ENCODE peak calls at places on chromosomes 7 and 10, in six cellular contexts. S, V, M, O, P and K are unnamed samples.

GRCh38 chr7:75969704-75970498 is 24.5 kb downstream of the TMEM120A start:
- DNase-seq in S (no peak), V (no peak), M (no peak), O (no peak), P (no peak), K (no peak)

GRCh38 chr10:69465457-69466157 is 14.3 kb downstream of the TSPAN15 start:
- DNase-seq in S (no peak), V (no peak), M (no peak), O (no peak), P (no peak), K (no peak)

GRCh38 chr7:778968-779451 is 51.9 kb upstream of the PRKAR1B start:
- DNase-seq in S (no peak), V (no peak), M (no peak), O (no peak), P (peak; percentile 34), K (no peak)

GRCh38 chr7:40231796-40232195 is 97.0 kb downstream of the SUGCT start:
- DNase-seq in S (no peak), V (no peak), M (no peak), O (no peak), P (no peak), K (no peak)

GRCh38 chr10:124972637-124973036 is 30.7 kb downstream of the ZRANB1 start:
- DNase-seq in S (no peak), V (no peak), M (no peak), O (no peak), P (no peak), K (no peak)

GRCh38 chr10:42980553-42981357 is 96.1 kb upstream of the RET start:
- DNase-seq in S (no peak), V (no peak), M (peak; percentile 60), O (peak; percentile 19), P (no peak), K (no peak)

GRCh38 chr7:69814421-69814962 is 216.2 kb downstream of the AUTS2 start:
- DNase-seq in S (no peak), V (no peak), M (no peak), O (no peak), P (peak; percentile 77), K (no peak)

GRCh38 chr10:60733826-60734225 is 44.5 kb upstream of the CDK1 start:
- DNase-seq in S (no peak), V (no peak), M (no peak), O (no peak), P (no peak), K (no peak)

GRCh38 chr10:93573051-93573909 is 6.8 kb downstream of the FFAR4 start:
- DNase-seq in S (no peak), V (no peak), M (no peak), O (no peak), P (peak; percentile 59), K (no peak)

GRCh38 chr7:539731-540411 is 20.2 kb upstream of the PDGFA start:
- DNase-seq in S (peak; percentile 82), V (no peak), M (no peak), O (peak; percentile 56), P (peak; percentile 26), K (no peak)

DNA sequence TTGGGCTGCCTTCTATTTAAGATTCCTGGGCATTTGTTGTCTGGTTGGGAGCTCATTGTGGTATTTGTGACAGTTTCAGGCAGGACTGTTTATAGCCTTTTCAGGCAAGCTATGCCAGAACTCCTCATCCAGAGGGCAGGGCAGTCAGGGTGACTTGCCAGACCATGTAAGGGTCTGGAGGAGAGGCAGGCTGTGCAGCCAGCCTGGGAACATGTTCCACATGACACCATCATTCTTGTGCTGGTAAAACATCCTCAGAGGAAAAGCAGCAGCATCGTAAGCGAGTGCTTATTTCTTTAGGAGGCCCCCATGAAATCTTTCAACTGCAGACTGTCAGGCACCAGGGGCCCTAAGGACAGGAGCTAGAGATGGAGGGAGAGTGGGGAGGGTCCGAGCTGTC is 44.0 kb upstream of the SORBS1 start:
- DNase-seq in S (no peak), V (peak; percentile 58), M (peak; percentile 88), O (no peak), P (peak; percentile 60), K (no peak)
- H3K27ac ChIP-seq in S (no peak overlapping the region), V (peak overlapping the region; percentile 79), M (peak overlapping the region; percentile 88), O (peak overlapping the region; percentile 88), P (peak overlapping the region; percentile 80), K (no peak overlapping the region)

DNA sequence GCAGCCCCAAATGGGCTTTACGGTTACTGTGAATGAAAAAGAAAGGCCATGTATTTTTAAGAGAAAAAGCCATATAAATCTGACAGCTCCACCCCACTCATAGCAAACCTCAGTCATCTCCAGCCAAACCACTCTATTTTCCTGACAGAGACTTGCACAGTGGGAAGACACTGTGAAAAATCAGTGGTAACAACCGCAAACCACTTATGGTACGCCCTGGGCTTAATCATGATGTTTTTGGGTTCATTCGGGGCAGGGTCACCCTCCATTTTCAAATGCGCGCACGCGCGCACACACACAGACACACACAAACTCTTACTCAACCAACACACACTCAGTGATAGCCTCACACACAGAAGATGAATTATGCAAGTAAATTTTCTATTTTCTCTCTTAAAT is 82.0 kb upstream of the HPS1 start:
- DNase-seq in S (no peak), V (no peak), M (no peak), O (no peak), P (no peak), K (no peak)
- H3K4me3 ChIP-seq in S (no peak overlapping the region), V (no peak overlapping the region), M (no peak overlapping the region), O (no peak overlapping the region), P (no peak overlapping the region), K (no peak overlapping the region)

GRCh38 chr10:97171001-97171400 is 14.8 kb downstream of the SLIT1 start:
- DNase-seq in S (no peak), V (no peak), M (no peak), O (no peak), P (no peak), K (no peak)
- H3K27ac ChIP-seq in S (no peak overlapping the region), V (no peak overlapping the region), M (no peak overlapping the region), O (no peak overlapping the region), P (no peak overlapping the region), K (no peak overlapping the region)

DNA sequence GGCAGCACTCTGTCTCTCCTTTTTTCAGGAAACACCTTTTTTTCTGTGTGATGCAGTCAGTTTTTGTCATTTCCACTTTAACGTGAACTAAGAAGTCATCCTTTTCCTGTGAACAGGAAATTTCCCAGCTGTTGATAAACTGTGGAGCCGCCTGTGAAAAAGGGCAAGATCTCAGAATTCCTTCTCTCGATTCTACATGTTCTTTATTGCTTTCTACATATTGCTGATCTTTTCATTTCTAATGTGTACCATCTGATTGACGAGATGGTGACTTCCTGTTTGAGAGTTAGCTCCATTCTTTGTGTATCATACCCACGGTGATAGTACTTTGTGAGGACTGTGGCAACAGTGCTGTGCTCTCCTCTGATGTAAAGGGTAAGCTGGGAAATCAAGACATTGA is 50.4 kb downstream of the ADD3 start:
- DNase-seq in S (no peak), V (no peak), M (no peak), O (no peak), P (no peak), K (no peak)
- H3K4me3 ChIP-seq in S (no peak overlapping the region), V (no peak overlapping the region), M (no peak overlapping the region), O (no peak overlapping the region), P (no peak overlapping the region), K (no peak overlapping the region)

GRCh38 chr7:104982308-104982755 is 31.7 kb upstream of the KMT2E start:
- DNase-seq in S (no peak), V (no peak), M (no peak), O (no peak), P (no peak), K (no peak)

GRCh38 chr7:104980969-104981670 is 32.9 kb upstream of the KMT2E start:
- DNase-seq in S (peak; percentile 54), V (no peak), M (no peak), O (no peak), P (no peak), K (peak; percentile 13)

GRCh38 chr7:104982773-104983619 is 31.0 kb upstream of the KMT2E start:
- DNase-seq in S (no peak), V (no peak), M (no peak), O (no peak), P (no peak), K (no peak)

GRCh38 chr7:104980440-104980839 is 33.6 kb upstream of the KMT2E start:
- DNase-seq in S (no peak), V (no peak), M (no peak), O (no peak), P (no peak), K (no peak)

GRCh38 chr7:104981671-104982036 is 32.4 kb upstream of the KMT2E start:
- DNase-seq in S (no peak), V (no peak), M (no peak), O (no peak), P (no peak), K (no peak)
- H3K27ac ChIP-seq in S (no peak overlapping the region), V (peak overlapping the region; percentile 96), M (peak overlapping the region; percentile 96), O (peak overlapping the region; percentile 80), P (no peak overlapping the region), K (no peak overlapping the region)

GRCh38 chr10:57102234-57102633 is 741.2 kb upstream of the ZWINT start:
- DNase-seq in S (no peak), V (no peak), M (no peak), O (no peak), P (no peak), K (peak; percentile 35)
- H3K4me3 ChIP-seq in S (no peak overlapping the region), V (no peak overlapping the region), M (no peak overlapping the region), O (no peak overlapping the region), P (no peak overlapping the region), K (no peak overlapping the region)

DNA sequence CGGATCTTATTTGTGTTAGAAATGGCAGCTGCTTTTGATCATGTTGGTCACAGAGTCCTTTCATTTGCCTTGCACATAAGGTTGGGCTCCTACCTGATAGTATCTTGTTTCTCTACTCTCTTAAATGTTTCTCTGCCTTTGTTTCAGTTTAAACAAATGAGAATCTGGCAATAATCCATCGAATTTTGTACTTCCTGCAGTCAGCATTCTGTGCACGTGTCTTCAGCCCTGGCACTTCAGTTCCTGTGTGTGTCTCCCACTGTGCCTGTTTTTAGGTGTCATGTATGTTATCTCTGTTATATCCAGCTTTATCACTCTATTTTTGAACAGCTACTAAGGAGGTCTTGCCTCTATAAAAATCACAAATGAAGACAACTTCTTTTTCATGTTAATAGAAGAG is 28.4 kb upstream of the PTER start:
- DNase-seq in S (no peak), V (no peak), M (no peak), O (no peak), P (no peak), K (no peak)
- H3K27ac ChIP-seq in S (no peak overlapping the region), V (no peak overlapping the region), M (no peak overlapping the region), O (no peak overlapping the region), P (no peak overlapping the region), K (no peak overlapping the region)

DNA sequence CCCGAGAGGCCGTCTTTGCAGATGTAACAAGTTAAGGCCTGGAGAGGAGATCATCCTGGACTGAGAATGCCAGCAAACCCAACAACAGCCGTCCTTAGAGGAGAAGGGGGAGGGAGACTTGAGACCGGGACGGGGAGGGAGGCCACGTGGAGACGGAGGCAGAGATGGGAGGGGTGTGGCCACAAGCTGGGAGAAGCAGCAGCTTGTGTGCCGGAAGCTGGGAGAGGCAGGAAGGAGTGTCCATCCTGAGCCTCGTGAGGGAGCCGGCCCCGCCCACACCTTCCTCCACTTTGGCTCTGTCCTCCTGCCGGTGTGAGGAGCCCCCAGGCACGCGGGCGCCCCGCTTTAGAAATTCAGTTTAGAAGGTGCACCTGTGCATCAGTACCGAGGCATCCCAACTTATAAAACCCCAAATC is 95.7 kb downstream of the DNAJB6 start:
- DNase-seq in S (peak; percentile 46), V (peak; percentile 23), M (no peak), O (peak; percentile 24), P (peak; percentile 66), K (no peak)
- H3K4me3 ChIP-seq in S (peak overlapping the region; percentile 17), V (no peak overlapping the region), M (peak overlapping the region; percentile 55), O (no peak overlapping the region), P (no peak overlapping the region), K (no peak overlapping the region)